ENCODE peak calls at places on chromosome 16, in nine cellular contexts. O, M, X, Y, E, V, S, J and H are unnamed samples.

GRCh38 chr16:29745853-29746345 is at the start of gene C16orf54:
- DNase-seq in S (no peak), X (no peak), O (peak), J (no peak), Y (peak), E (peak), M (no peak), V (no peak), H (peak)

GRCh38 chr16:81189100-81189664 is 49.3 kb upstream of the BCO1 start:
- DNase-seq in V (no peak), E (peak), S (peak), O (no peak), X (peak), Y (peak), J (peak), M (peak), H (peak)

GRCh38 chr16:48497129-48497528 is 111.9 kb upstream of the SIAH1 start:
- DNase-seq in X (no peak), M (no peak), J (no peak), S (no peak), E (no peak), O (no peak), V (no peak), Y (no peak), H (no peak)

GRCh38 chr16:23858496-23859062 is 22.8 kb downstream of the PRKCB start:
- DNase-seq in M (no peak), Y (no peak), V (no peak), E (no peak), J (no peak), O (no peak), S (no peak), X (no peak), H (no peak)

GRCh38 chr16:67862623-67863583 is 9.9 kb upstream of the EDC4 start:
- DNase-seq in M (no peak), V (no peak), O (no peak), X (peak), S (peak), Y (no peak), J (no peak), E (no peak), H (no peak)

GRCh38 chr16:30051518-30051917 is 14.0 kb upstream of the ALDOA start:
- DNase-seq in S (no peak), X (no peak), O (no peak), J (no peak), M (no peak), Y (no peak), E (no peak), V (no peak), H (no peak)

GRCh38 chr16:19555186-19555937 is at the start of gene VPS35L:
- DNase-seq in Y (peak), X (peak), S (peak), J (peak), M (peak), V (peak), E (peak), O (peak), H (peak)

GRCh38 chr16:66908116-66908515 is 10.6 kb downstream of the CDH16 start:
- DNase-seq in Y (no peak), J (no peak), O (no peak), E (no peak), V (no peak), X (no peak), S (no peak), M (no peak), H (no peak)

GRCh38 chr16:14061732-14062259 is 9.3 kb upstream of the MRTFB start:
- DNase-seq in X (no peak), M (no peak), S (no peak), V (no peak), E (no peak), Y (no peak), J (no peak), O (no peak), H (no peak)

GRCh38 chr16:11755022-11755760 is 12.5 kb upstream of the TXNDC11 start:
- DNase-seq in O (no peak), E (no peak), M (no peak), X (no peak), V (no peak), S (no peak), Y (no peak), J (no peak), H (no peak)